ENCODE peak calls at places on chromosomes 1 and 21, in seven cellular contexts. S is cardiac fibroblast, M is left ventricle myocardium inferior, H is fibroblast of lung, I is coronary artery, A is cardiac muscle cell, P is fibroblast of the aortic adventitia. L is an unnamed sample.

GRCh38 chr1:27864264-27864895 is 8.0 kb upstream of the THEMIS2 start:
- DNase-seq in S (peak), M (peak), H (no peak), I (no peak), A (no peak), P (no peak), L (no peak)

GRCh38 chr1:9292361-9293240 is at the start of gene SPSB1:
- DNase-seq in S (peak), M (peak), H (peak), I (peak), A (peak), P (peak), L (no peak)

GRCh38 chr1:108097057-108097456 is 103.1 kb downstream of the SLC25A24 start:
- DNase-seq in S (no peak), M (no peak), H (no peak), I (no peak), A (no peak), P (no peak), L (no peak)

GRCh38 chr21:29092102-29092959 is 18.9 kb upstream of the CCT8 start:
- DNase-seq in S (peak), M (no peak), H (peak), I (no peak), A (peak), P (peak), L (no peak)

GRCh38 chr1:181479137-181479745 is 4.1 kb upstream of the CACNA1E start:
- DNase-seq in S (peak), M (no peak), H (peak), I (no peak), A (peak), P (peak), L (peak)

GRCh38 chr1:6923955-6924890 is 139.0 kb downstream of the CAMTA1 start:
- DNase-seq in S (no peak), M (no peak), H (no peak), I (no peak), A (no peak), P (no peak), L (no peak)

GRCh38 chr1:7705048-7705907 is 65.8 kb upstream of the VAMP3 start:
- DNase-seq in S (no peak), M (peak), H (no peak), I (no peak), A (no peak), P (no peak), L (no peak)

GRCh38 chr1:147598631-147599361 is 57.5 kb downstream of the BCL9 start:
- DNase-seq in S (peak), M (no peak), H (peak), I (peak), A (peak), P (no peak), L (no peak)

GRCh38 chr1:180248731-180249681 is 18.9 kb downstream of the LHX4 start:
- DNase-seq in S (no peak), M (no peak), H (no peak), I (no peak), A (peak), P (peak), L (no peak)

GRCh38 chr1:63559357-63559756 is 33.9 kb upstream of the PGM1 start:
- DNase-seq in S (no peak), M (no peak), H (no peak), I (no peak), A (no peak), P (no peak), L (no peak)

GRCh38 chr1:63555480-63555879 is 32.2 kb downstream of the EFCAB7 start:
- DNase-seq in S (no peak), M (no peak), H (no peak), I (no peak), A (no peak), P (no peak), L (no peak)

GRCh38 chr1:63557365-63557987 is 34.2 kb downstream of the EFCAB7 start:
- DNase-seq in S (peak), M (no peak), H (peak), I (no peak), A (peak), P (peak), L (no peak)
- TF ChIP-seq CTCF in S (peak), M (peak), H (peak), I (no peak), A (peak), P (peak), L (peak)

GRCh38 chr1:97091263-97091662 is 369.7 kb downstream of the PTBP2 start:
- DNase-seq in S (no peak), M (no peak), H (no peak), I (no peak), A (no peak), P (no peak), L (no peak)
- H3K4me3 ChIP-seq in S (no peak), M (no peak), H (no peak), I (no peak), A (no peak), P (no peak), L (no peak)

GRCh38 chr1:32234792-32235191 is 12.2 kb upstream of the FAM167B start:
- DNase-seq in S (no peak), M (no peak), H (no peak), I (no peak), A (no peak), P (no peak), L (no peak)
- TF ChIP-seq CTCF in S (no peak), M (no peak), H (no peak), I (no peak), A (no peak), P (no peak), L (no peak)

GRCh38 chr21:45018131-45019075 is 56.0 kb upstream of the ADARB1 start:
- DNase-seq in S (no peak), M (peak), H (no peak), I (no peak), A (peak), P (no peak), L (no peak)

GRCh38 chr21:45019887-45020537 is 54.4 kb upstream of the ADARB1 start:
- DNase-seq in S (no peak), M (peak), H (no peak), I (no peak), A (no peak), P (no peak), L (no peak)

GRCh38 chr21:45020629-45021427 is 53.6 kb upstream of the ADARB1 start:
- DNase-seq in S (no peak), M (peak), H (no peak), I (no peak), A (no peak), P (no peak), L (no peak)

GRCh38 chr21:45017376-45017960 is 56.9 kb upstream of the ADARB1 start:
- DNase-seq in S (no peak), M (no peak), H (no peak), I (no peak), A (no peak), P (no peak), L (no peak)

GRCh38 chr21:45019076-45019886 is 55.1 kb upstream of the ADARB1 start:
- DNase-seq in S (no peak), M (peak), H (peak), I (no peak), A (no peak), P (no peak), L (no peak)
- H3K4me3 ChIP-seq in S (no peak), M (peak), H (no peak), I (peak), A (peak), P (peak), L (no peak)

GRCh38 chr1:116686723-116687368 is 19.3 kb upstream of the IGSF3 start:
- DNase-seq in S (no peak), M (no peak), H (no peak), I (no peak), A (no peak), P (no peak), L (no peak)
- TF ChIP-seq CTCF in S (no peak), M (no peak), H (no peak), I (no peak), A (no peak), P (no peak), L (no peak)